ENCODE peak calls at places on chromosomes 5 and 9, in four cellular contexts. S, G, B and C are unnamed samples.
A peak's percentile ranks its signal among the peaks of the same experiment; 100 is the strongest.

GRCh38 chr5:103901885-103902284 is 339.3 kb upstream of the NUDT12 start:
- DNase-seq in S (no peak), G (no peak), B (no peak), C (no peak)

GRCh38 chr5:107572800-107573368 is 97.9 kb downstream of the EFNA5 start:
- DNase-seq in S (no peak), G (no peak), B (no peak), C (no peak)

GRCh38 chr9:88653926-88654325 is 118.9 kb downstream of the NXNL2 start:
- DNase-seq in S (no peak), G (no peak), B (no peak), C (no peak)

GRCh38 chr9:106875548-106875947 is 12.6 kb downstream of the ZNF462 start:
- DNase-seq in S (no peak), G (no peak), B (no peak), C (no peak)

GRCh38 chr9:35570709-35571108 is 34.4 kb upstream of the TESK1 start:
- DNase-seq in S (no peak), G (no peak), B (no peak), C (no peak)

GRCh38 chr5:167294861-167295685 is 996.4 kb upstream of the WWC1 start:
- DNase-seq in S (no peak), G (no peak), B (no peak), C (peak; percentile 22)

GRCh38 chr5:94433393-94434149 is 184.8 kb downstream of the KIAA0825 start:
- DNase-seq in S (no peak), G (no peak), B (no peak), C (no peak)

GRCh38 chr9:128169492-128169891 is 9.4 kb downstream of the BBLN start:
- DNase-seq in S (no peak), G (no peak), B (no peak), C (no peak)

GRCh38 chr5:134451618-134452505 is 40.2 kb upstream of the CDKN2AIPNL start:
- DNase-seq in S (no peak), G (no peak), B (no peak), C (no peak)

GRCh38 chr9:6779417-6780241 is 21.9 kb downstream of the KDM4C start:
- DNase-seq in S (no peak), G (no peak), B (no peak), C (no peak)

GRCh38 chr9:89835676-89836075 is 230.9 kb downstream of the GADD45G start:
- DNase-seq in S (no peak), G (no peak), B (no peak), C (no peak)

GRCh38 chr5:139859013-139859412 is 63.4 kb downstream of the PSD2 start:
- DNase-seq in S (no peak), G (no peak), B (no peak), C (no peak)

GRCh38 chr5:17221843-17222614 is 4.6 kb downstream of the BASP1 start:
- DNase-seq in S (no peak), G (no peak), B (no peak), C (no peak)

GRCh38 chr9:121929893-121930875 is 162.9 kb downstream of the TTLL11 start:
- DNase-seq in S (no peak), G (no peak), B (no peak), C (peak; percentile 77)